ENCODE peak calls at places on chromosomes 7 and 10, in five cellular contexts. C, I, P, G and W are unnamed samples.

GRCh38 chr10:100725869-100726426 is 19.4 kb upstream of the PAX2 start:
- DNase-seq in C (no peak), G (no peak), P (no peak), I (no peak), W (peak; percentile 28)

GRCh38 chr7:47202146-47202768 is 379.7 kb downstream of the TNS3 start:
- DNase-seq in C (no peak), P (no peak), I (no peak), G (no peak), W (no peak)

GRCh38 chr10:97542169-97543024 is 30.2 kb upstream of the ANKRD2 start:
- DNase-seq in P (no peak), I (peak; percentile 56), G (peak; percentile 55), C (no peak), W (peak; percentile 89)

GRCh38 chr7:86664486-86664885 is 20.8 kb downstream of the GRM3 start:
- DNase-seq in C (no peak), P (no peak), G (no peak), I (no peak), W (no peak)

GRCh38 chr7:24732646-24733413 is 24.4 kb downstream of the GSDME start:
- DNase-seq in I (no peak), C (no peak), P (no peak), G (no peak), W (no peak)

GRCh38 chr7:84970683-84971082 is 216.2 kb downstream of the SEMA3D start:
- DNase-seq in G (no peak), C (no peak), I (no peak), P (no peak), W (no peak)

GRCh38 chr7:18974803-18975202 is 142.6 kb downstream of the TWIST1 start:
- DNase-seq in C (no peak), I (no peak), P (no peak), G (no peak), W (no peak)

GRCh38 chr7:109950821-109951601 is 1139.9 kb upstream of the LRRN3 start:
- DNase-seq in G (no peak), P (no peak), C (no peak), I (no peak), W (no peak)

GRCh38 chr10:75493464-75493863 is 62.0 kb downstream of the LRMDA start:
- DNase-seq in I (no peak), C (no peak), P (no peak), G (no peak), W (no peak)

GRCh38 chr7:5528071-5528814 is 104.6 kb upstream of the TNRC18 start:
- DNase-seq in G (peak; percentile 35), P (no peak), C (peak; percentile 26), I (peak; percentile 30), W (peak; percentile 38)

GRCh38 chr10:95741807-95742528 is 14.0 kb upstream of the ENTPD1 start:
- DNase-seq in P (no peak), C (no peak), G (no peak), I (no peak), W (no peak)

GRCh38 chr7:34575006-34575405 is 83.0 kb upstream of the NPSR1 start:
- DNase-seq in C (no peak), G (no peak), P (no peak), I (no peak), W (no peak)

GRCh38 chr7:116232402-116232749 is 22.0 kb downstream of the TES start:
- DNase-seq in P (no peak), I (no peak), C (no peak), G (no peak), W (no peak)

GRCh38 chr7:68684246-68684850 is 913.9 kb upstream of the AUTS2 start:
- DNase-seq in G (no peak), C (no peak), I (no peak), P (peak; percentile 66), W (no peak)

GRCh38 chr7:124085168-124085567 is 52.3 kb upstream of the TMEM229A start:
- DNase-seq in G (no peak), C (no peak), I (no peak), P (peak; percentile 35), W (no peak)

GRCh38 chr7:76318488-76319353 is 16.2 kb downstream of the HSPB1 start:
- DNase-seq in P (no peak), G (peak; percentile 74), C (peak; percentile 55), I (peak; percentile 64), W (peak; percentile 92)

GRCh38 chr10:124614003-124614659 is 130.0 kb downstream of the FAM53B start:
- DNase-seq in P (no peak), G (peak; percentile 73), I (no peak), C (no peak), W (no peak)

GRCh38 chr7:29563590-29564454 is at the start of gene PRR15:
- DNase-seq in G (peak; percentile 7), P (peak; percentile 53), C (no peak), I (peak; percentile 17), W (peak; percentile 48)

GRCh38 chr10:97020452-97021400 is 165.0 kb downstream of the SLIT1 start:
- DNase-seq in P (no peak), G (no peak), C (no peak), I (peak; percentile 40), W (peak; percentile 68)

GRCh38 chr7:38102486-38102885 is 75.6 kb upstream of the STARD3NL start:
- DNase-seq in C (no peak), P (no peak), I (no peak), G (no peak), W (no peak)

GRCh38 chr10:77428776-77429395 is 208.7 kb downstream of the KCNMA1 start:
- DNase-seq in C (no peak), I (no peak), G (no peak), P (no peak), W (peak; percentile 80)

GRCh38 chr7:100124301-100125229 is 2.2 kb upstream of the MBLAC1 start:
- DNase-seq in G (no peak), I (no peak), P (no peak), C (no peak), W (no peak)

GRCh38 chr10:61896854-61897661 is 4.4 kb upstream of the ARID5B start:
- DNase-seq in G (peak; percentile 60), P (no peak), I (peak; percentile 56), C (peak; percentile 53), W (peak; percentile 73)

GRCh38 chr7:111083423-111083822 is 7.5 kb upstream of the LRRN3 start:
- DNase-seq in C (peak; percentile 13), I (no peak), G (peak; percentile 38), P (no peak), W (no peak)

GRCh38 chr10:59585046-59585700 is 124.5 kb downstream of the SLC16A9 start:
- DNase-seq in P (no peak), C (no peak), G (no peak), I (no peak), W (no peak)

GRCh38 chr10:53601260-53601875 is 828.8 kb upstream of the MBL2 start:
- DNase-seq in C (no peak), P (peak; percentile 2), G (no peak), I (no peak), W (no peak)

GRCh38 chr7:64807731-64808365 is 13.6 kb downstream of the ZNF138 start:
- DNase-seq in C (no peak), P (no peak), I (no peak), G (no peak), W (no peak)

GRCh38 chr10:114694735-114695134 is 36.7 kb upstream of the ABLIM1 start:
- DNase-seq in C (no peak), P (no peak), I (no peak), G (peak; percentile 44), W (no peak)

GRCh38 chr10:4678023-4678950 is 147.7 kb upstream of the AKR1E2 start:
- DNase-seq in I (no peak), C (no peak), P (no peak), G (no peak), W (no peak)

GRCh38 chr10:7906128-7906527 is 87.8 kb downstream of the TAF3 start:
- DNase-seq in G (no peak), P (no peak), C (no peak), I (no peak), W (no peak)

GRCh38 chr7:132055331-132056120 is 499.1 kb upstream of the PODXL start:
- DNase-seq in G (no peak), C (no peak), P (no peak), I (no peak), W (no peak)

GRCh38 chr7:2928256-2928612 is 84.1 kb upstream of the GNA12 start:
- DNase-seq in P (no peak), I (no peak), C (no peak), G (no peak), W (no peak)

GRCh38 chr10:62025901-62026879 is 124.7 kb downstream of the ARID5B start:
- DNase-seq in P (no peak), I (no peak), G (no peak), C (no peak), W (no peak)

GRCh38 chr10:22475857-22476600 is 130.7 kb downstream of the SPAG6 start:
- DNase-seq in I (peak; percentile 21), C (no peak), G (peak; percentile 52), P (no peak), W (no peak)

GRCh38 chr10:131442271-131442670 is 130.8 kb upstream of the TCERG1L start:
- DNase-seq in C (no peak), G (no peak), I (no peak), P (no peak), W (no peak)

GRCh38 chr7:30681262-30682130 is 760 bp downstream of the CRHR2 start:
- DNase-seq in C (no peak), P (no peak), I (no peak), G (peak; percentile 10), W (no peak)

GRCh38 chr7:36395171-36395894 is 5.7 kb downstream of the ANLN start:
- DNase-seq in P (no peak), G (no peak), I (no peak), C (no peak), W (no peak)

GRCh38 chr7:115526272-115526671 is 504.3 kb downstream of the TFEC start:
- DNase-seq in C (no peak), I (no peak), G (no peak), P (no peak), W (no peak)

GRCh38 chr7:82204694-82205093 is 238.9 kb downstream of the CACNA2D1 start:
- DNase-seq in P (no peak), C (no peak), G (no peak), I (peak; percentile 17), W (peak; percentile 45)

GRCh38 chr7:128914566-128915151 is 4.2 kb upstream of the KCP start:
- DNase-seq in I (no peak), P (no peak), C (no peak), G (no peak), W (no peak)